ENCODE peak calls at places on chromosome 2, in ten cellular contexts. One of them, this sample, is unnamed.

GRCh38 chr2:226600184-226600583 is 199.4 kb downstream of the IRS1 start:
- DNase-seq in tibial nerve: no peak
- DNase-seq in A549: no peak
- DNase-seq in ovary: no peak
- DNase-seq in suprapubic skin: no peak
- DNase-seq in stomach: no peak
- DNase-seq in H1: no peak
- DNase-seq in K562: no peak
- DNase-seq in upper lobe of left lung: no peak
- DNase-seq in transverse colon: no peak
- DNase-seq in this sample: no peak

GRCh38 chr2:27485496-27485895 is 4.0 kb downstream of the IFT172 start:
- DNase-seq in H1: no peak
- DNase-seq in stomach: no peak
- DNase-seq in upper lobe of left lung: no peak
- DNase-seq in suprapubic skin: no peak
- DNase-seq in A549: no peak
- DNase-seq in transverse colon: no peak
- DNase-seq in K562: no peak
- DNase-seq in ovary: no peak
- DNase-seq in tibial nerve: no peak
- DNase-seq in this sample: no peak

GRCh38 chr2:232126301-232127085 is 165.0 kb downstream of the DIS3L2 start:
- DNase-seq in stomach: no peak
- DNase-seq in K562: no peak
- DNase-seq in tibial nerve: no peak
- DNase-seq in A549: no peak
- DNase-seq in ovary: no peak
- DNase-seq in upper lobe of left lung: no peak
- DNase-seq in H1: no peak
- DNase-seq in transverse colon: no peak
- DNase-seq in suprapubic skin: no peak
- DNase-seq in this sample: no peak

GRCh38 chr2:138237657-138238384 is 263.7 kb upstream of the SPOPL start:
- DNase-seq in tibial nerve: no peak
- DNase-seq in K562: no peak
- DNase-seq in transverse colon: no peak
- DNase-seq in H1: no peak
- DNase-seq in suprapubic skin: no peak
- DNase-seq in upper lobe of left lung: no peak
- DNase-seq in ovary: no peak
- DNase-seq in A549: no peak
- DNase-seq in stomach: no peak
- DNase-seq in this sample: no peak

GRCh38 chr2:197852127-197852526 is 47.7 kb downstream of the PLCL1 start:
- DNase-seq in ovary: no peak
- DNase-seq in tibial nerve: no peak
- DNase-seq in transverse colon: no peak
- DNase-seq in suprapubic skin: no peak
- DNase-seq in K562: peak
- DNase-seq in stomach: no peak
- DNase-seq in A549: no peak
- DNase-seq in H1: no peak
- DNase-seq in upper lobe of left lung: no peak
- DNase-seq in this sample: no peak

GRCh38 chr2:195017890-195018289 is 639.1 kb upstream of the SLC39A10 start:
- DNase-seq in upper lobe of left lung: no peak
- DNase-seq in K562: no peak
- DNase-seq in ovary: no peak
- DNase-seq in A549: no peak
- DNase-seq in transverse colon: no peak
- DNase-seq in stomach: no peak
- DNase-seq in tibial nerve: no peak
- DNase-seq in H1: no peak
- DNase-seq in suprapubic skin: no peak
- DNase-seq in this sample: no peak

GRCh38 chr2:239049421-239050251 is 201.8 kb downstream of the TWIST2 start:
- DNase-seq in tibial nerve: no peak
- DNase-seq in K562: no peak
- DNase-seq in suprapubic skin: no peak
- DNase-seq in upper lobe of left lung: peak
- DNase-seq in H1: no peak
- DNase-seq in ovary: no peak
- DNase-seq in transverse colon: no peak
- DNase-seq in A549: no peak
- DNase-seq in stomach: no peak
- DNase-seq in this sample: peak

GRCh38 chr2:240457223-240458043 is 22.0 kb downstream of the GPC1 start:
- DNase-seq in A549: no peak
- DNase-seq in suprapubic skin: no peak
- DNase-seq in tibial nerve: no peak
- DNase-seq in transverse colon: no peak
- DNase-seq in ovary: peak
- DNase-seq in K562: no peak
- DNase-seq in upper lobe of left lung: peak
- DNase-seq in stomach: no peak
- DNase-seq in H1: no peak
- DNase-seq in this sample: peak

DNA sequence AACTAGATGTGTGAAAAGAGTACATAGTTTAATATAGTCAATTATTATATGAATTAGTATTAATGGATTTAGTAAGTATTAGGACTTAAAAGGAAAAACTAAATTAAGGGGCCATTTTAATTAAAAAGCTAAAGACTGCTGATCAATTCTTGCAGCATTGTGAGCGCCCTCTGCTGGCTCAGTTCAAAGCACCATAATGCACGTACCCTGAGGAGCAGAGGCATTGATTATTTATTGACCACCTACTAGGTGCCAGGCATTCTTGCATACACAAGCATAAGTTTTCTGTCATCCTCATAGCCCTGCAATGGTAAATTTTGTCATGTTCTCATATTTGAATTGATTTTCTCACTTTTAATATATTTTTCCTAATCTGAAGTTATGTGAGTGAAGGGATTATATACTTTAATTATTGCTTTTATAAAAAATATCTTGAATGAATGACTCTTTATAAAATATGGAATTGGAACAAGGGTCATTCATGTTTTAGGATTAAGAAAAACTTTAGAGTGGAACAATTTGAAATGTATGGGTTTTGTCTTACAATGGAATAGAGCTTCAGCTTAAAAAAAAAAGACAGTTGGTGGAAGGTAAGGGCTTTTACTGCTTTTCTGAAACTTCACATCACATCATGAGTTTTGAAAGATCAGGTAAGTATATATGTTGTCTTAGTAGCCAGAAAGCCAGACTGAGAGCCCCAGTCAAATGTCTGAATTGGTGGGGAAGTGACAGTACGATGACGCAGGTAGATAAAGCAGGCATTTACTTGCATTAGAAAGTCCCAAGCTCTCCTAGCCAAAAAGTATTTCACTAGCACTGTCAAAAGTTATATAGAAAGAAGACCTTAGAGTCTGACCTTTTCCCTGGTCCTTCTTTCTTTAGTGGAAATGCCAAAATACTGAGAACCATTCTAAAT is 9.7 kb downstream of the ITGA4 start:
- DNase-seq in tibial nerve: peak
- DNase-seq in A549: no peak
- DNase-seq in ovary: peak
- DNase-seq in stomach: peak
- DNase-seq in H1: no peak
- DNase-seq in upper lobe of left lung: no peak
- DNase-seq in K562: peak
- DNase-seq in transverse colon: peak
- DNase-seq in suprapubic skin: peak
- DNase-seq in this sample: peak
- TF ChIP-seq EP300 in tibial nerve: no peak
- TF ChIP-seq EP300 in A549: no peak
- TF ChIP-seq EP300 in ovary: no peak
- TF ChIP-seq EP300 in stomach: no peak
- TF ChIP-seq EP300 in H1: no peak
- TF ChIP-seq EP300 in upper lobe of left lung: no peak
- TF ChIP-seq EP300 in K562: no peak
- TF ChIP-seq EP300 in transverse colon: no peak
- TF ChIP-seq EP300 in suprapubic skin: no peak
- TF ChIP-seq EP300 in this sample: no peak

GRCh38 chr2:177547122-177547521 is 154.5 kb downstream of the AGPS start:
- DNase-seq in H1: no peak
- DNase-seq in suprapubic skin: no peak
- DNase-seq in upper lobe of left lung: no peak
- DNase-seq in stomach: no peak
- DNase-seq in K562: no peak
- DNase-seq in A549: no peak
- DNase-seq in ovary: no peak
- DNase-seq in tibial nerve: no peak
- DNase-seq in transverse colon: no peak
- DNase-seq in this sample: no peak

GRCh38 chr2:177540293-177540692 is 147.7 kb downstream of the AGPS start:
- DNase-seq in tibial nerve: no peak
- DNase-seq in upper lobe of left lung: no peak
- DNase-seq in A549: no peak
- DNase-seq in stomach: no peak
- DNase-seq in K562: no peak
- DNase-seq in suprapubic skin: no peak
- DNase-seq in transverse colon: no peak
- DNase-seq in ovary: no peak
- DNase-seq in H1: no peak
- DNase-seq in this sample: no peak

GRCh38 chr2:177545981-177546600 is 153.5 kb downstream of the AGPS start:
- DNase-seq in H1: no peak
- DNase-seq in A549: no peak
- DNase-seq in K562: no peak
- DNase-seq in transverse colon: no peak
- DNase-seq in ovary: no peak
- DNase-seq in upper lobe of left lung: no peak
- DNase-seq in stomach: no peak
- DNase-seq in suprapubic skin: no peak
- DNase-seq in tibial nerve: no peak
- DNase-seq in this sample: no peak

GRCh38 chr2:177545143-177545542 is 152.6 kb downstream of the AGPS start:
- DNase-seq in K562: no peak
- DNase-seq in suprapubic skin: no peak
- DNase-seq in tibial nerve: no peak
- DNase-seq in upper lobe of left lung: no peak
- DNase-seq in H1: no peak
- DNase-seq in A549: no peak
- DNase-seq in stomach: no peak
- DNase-seq in transverse colon: no peak
- DNase-seq in ovary: no peak
- DNase-seq in this sample: no peak

DNA sequence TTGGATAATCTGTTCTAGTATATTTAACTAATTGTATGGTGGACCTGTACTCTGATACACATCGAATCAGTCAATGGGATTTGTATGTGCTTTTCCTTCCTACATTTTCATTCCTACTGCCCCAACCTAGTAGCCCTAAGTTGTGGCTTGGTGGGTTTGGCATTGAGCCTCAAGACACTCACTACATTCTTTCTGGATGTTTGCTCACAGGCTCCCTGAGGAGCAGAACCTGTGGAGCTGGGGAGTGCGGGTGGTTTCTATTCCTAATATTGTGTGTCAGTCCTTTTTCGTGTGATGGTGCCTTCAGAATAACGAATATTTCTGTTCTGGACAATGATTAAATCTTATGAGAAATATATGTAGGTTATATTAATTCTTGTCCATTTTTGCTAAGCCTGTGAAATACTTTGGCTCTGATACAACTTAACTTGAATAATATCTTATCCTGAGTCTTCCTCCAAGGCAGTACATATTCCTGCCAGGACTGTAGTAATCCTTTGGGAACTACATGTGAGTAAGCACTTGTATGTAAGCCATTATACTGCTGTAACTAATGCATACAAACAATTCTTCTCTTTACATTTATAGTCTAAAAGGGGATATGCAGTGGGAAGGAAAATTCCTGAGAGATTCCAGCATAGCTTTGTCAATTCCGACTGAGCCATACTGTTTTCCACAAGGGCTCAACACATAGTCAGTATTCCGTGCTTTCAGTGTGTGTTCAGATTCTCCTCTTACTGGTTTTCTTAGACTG is 150.6 kb downstream of the AGPS start:
- DNase-seq in K562: no peak
- DNase-seq in ovary: peak
- DNase-seq in upper lobe of left lung: no peak
- DNase-seq in H1: no peak
- DNase-seq in tibial nerve: no peak
- DNase-seq in transverse colon: no peak
- DNase-seq in A549: no peak
- DNase-seq in stomach: no peak
- DNase-seq in suprapubic skin: no peak
- DNase-seq in this sample: peak
- H3K4me3 ChIP-seq in K562: no peak
- H3K4me3 ChIP-seq in ovary: no peak
- H3K4me3 ChIP-seq in upper lobe of left lung: no peak
- H3K4me3 ChIP-seq in H1: no peak
- H3K4me3 ChIP-seq in tibial nerve: no peak
- H3K4me3 ChIP-seq in transverse colon: no peak
- H3K4me3 ChIP-seq in A549: no peak
- H3K4me3 ChIP-seq in stomach: no peak
- H3K4me3 ChIP-seq in suprapubic skin: no peak
- H3K4me3 ChIP-seq in this sample: no peak

GRCh38 chr2:160838691-160839090 is 321.5 kb upstream of the TANK start:
- DNase-seq in transverse colon: no peak
- DNase-seq in suprapubic skin: no peak
- DNase-seq in H1: no peak
- DNase-seq in upper lobe of left lung: no peak
- DNase-seq in stomach: no peak
- DNase-seq in ovary: no peak
- DNase-seq in tibial nerve: no peak
- DNase-seq in K562: no peak
- DNase-seq in A549: no peak
- DNase-seq in this sample: no peak

GRCh38 chr2:160838100-160838499 is 322.1 kb upstream of the TANK start:
- DNase-seq in tibial nerve: no peak
- DNase-seq in ovary: no peak
- DNase-seq in A549: no peak
- DNase-seq in suprapubic skin: no peak
- DNase-seq in stomach: no peak
- DNase-seq in upper lobe of left lung: no peak
- DNase-seq in H1: no peak
- DNase-seq in transverse colon: no peak
- DNase-seq in K562: no peak
- DNase-seq in this sample: no peak

GRCh38 chr2:160835166-160835565 is 325.1 kb upstream of the TANK start:
- DNase-seq in A549: no peak
- DNase-seq in H1: no peak
- DNase-seq in suprapubic skin: no peak
- DNase-seq in K562: no peak
- DNase-seq in stomach: no peak
- DNase-seq in ovary: no peak
- DNase-seq in upper lobe of left lung: no peak
- DNase-seq in transverse colon: no peak
- DNase-seq in tibial nerve: no peak
- DNase-seq in this sample: no peak

GRCh38 chr2:160837416-160837815 is 322.8 kb upstream of the TANK start:
- DNase-seq in A549: no peak
- DNase-seq in K562: no peak
- DNase-seq in transverse colon: no peak
- DNase-seq in H1: no peak
- DNase-seq in suprapubic skin: no peak
- DNase-seq in tibial nerve: no peak
- DNase-seq in ovary: no peak
- DNase-seq in stomach: no peak
- DNase-seq in upper lobe of left lung: no peak
- DNase-seq in this sample: no peak

GRCh38 chr2:160836755-160837154 is 323.5 kb upstream of the TANK start:
- DNase-seq in H1: no peak
- DNase-seq in stomach: no peak
- DNase-seq in tibial nerve: no peak
- DNase-seq in transverse colon: no peak
- DNase-seq in upper lobe of left lung: no peak
- DNase-seq in K562: no peak
- DNase-seq in ovary: no peak
- DNase-seq in suprapubic skin: no peak
- DNase-seq in A549: no peak
- DNase-seq in this sample: no peak
- TF ChIP-seq EP300 in H1: no peak
- TF ChIP-seq EP300 in stomach: no peak
- TF ChIP-seq EP300 in tibial nerve: no peak
- TF ChIP-seq EP300 in transverse colon: no peak
- TF ChIP-seq EP300 in upper lobe of left lung: no peak
- TF ChIP-seq EP300 in K562: no peak
- TF ChIP-seq EP300 in ovary: no peak
- TF ChIP-seq EP300 in suprapubic skin: no peak
- TF ChIP-seq EP300 in A549: no peak
- TF ChIP-seq EP300 in this sample: no peak

DNA sequence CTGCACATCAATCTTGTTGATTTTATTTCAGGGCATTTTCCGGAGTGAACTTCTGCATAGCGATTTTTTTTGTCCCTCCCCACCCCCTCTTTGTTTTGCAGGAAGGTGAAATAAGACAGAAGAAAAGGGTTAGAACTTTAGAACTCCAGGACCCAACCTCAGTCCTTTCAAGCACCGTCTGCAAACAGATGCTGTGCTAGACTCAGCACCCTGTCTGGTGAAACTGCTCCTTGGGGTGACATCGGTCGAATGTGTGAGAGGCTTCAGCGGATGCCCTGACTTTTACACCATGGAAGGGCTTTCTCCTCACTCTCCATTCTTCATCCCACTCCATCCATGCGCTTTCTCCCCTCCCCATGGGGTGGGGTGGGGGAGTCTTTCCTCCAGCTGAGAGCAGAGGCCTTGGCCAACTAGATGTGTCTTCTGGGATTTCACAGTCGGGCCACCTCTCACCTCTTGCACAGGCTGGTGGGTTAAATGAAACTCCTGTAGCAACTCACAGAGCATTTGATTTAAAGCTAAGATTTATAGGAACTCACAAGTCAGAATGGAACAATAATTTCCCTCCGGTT is 43.3 kb upstream of the EDAR start:
- DNase-seq in suprapubic skin: peak
- DNase-seq in A549: no peak
- DNase-seq in transverse colon: no peak
- DNase-seq in K562: no peak
- DNase-seq in upper lobe of left lung: no peak
- DNase-seq in tibial nerve: no peak
- DNase-seq in ovary: no peak
- DNase-seq in stomach: no peak
- DNase-seq in H1: no peak
- DNase-seq in this sample: no peak
- H3K4me3 ChIP-seq in suprapubic skin: peak
- H3K4me3 ChIP-seq in A549: no peak
- H3K4me3 ChIP-seq in transverse colon: peak
- H3K4me3 ChIP-seq in K562: peak
- H3K4me3 ChIP-seq in upper lobe of left lung: peak
- H3K4me3 ChIP-seq in tibial nerve: peak
- H3K4me3 ChIP-seq in ovary: no peak
- H3K4me3 ChIP-seq in stomach: peak
- H3K4me3 ChIP-seq in H1: peak
- H3K4me3 ChIP-seq in this sample: peak

This sample was measured in sigmoid colon.